ENCODE peak calls at places on chromosome 19, in six cellular contexts. P is IMR-90, X is brain microvascular endothelial cell, J is breast epithelium, S is colonic mucosa, G is neural progenitor cell. A is an unnamed sample.

GRCh38 chr19:39410620-39411005 is 1.9 kb upstream of the PLEKHG2 start:
- DNase-seq in G (peak), X (no peak), S (peak), J (no peak), P (no peak), A (no peak)

GRCh38 chr19:38696733-38697055 is 47.6 kb downstream of the CAPN12 start:
- DNase-seq in J (no peak), G (no peak), X (no peak), P (no peak), S (no peak), A (no peak)

GRCh38 chr19:54137913-54138776 is 583 bp downstream of the CNOT3 start:
- DNase-seq in S (peak), J (no peak), G (peak), P (no peak), X (no peak), A (no peak)

GRCh38 chr19:53467503-53468262 is at the start of gene ZNF813:
- DNase-seq in J (peak), P (peak), X (peak), G (peak), S (peak), A (peak)

GRCh38 chr19:17075860-17076538 is 422 bp downstream of the MYO9B start:
- DNase-seq in P (peak), J (no peak), S (peak), X (peak), G (peak), A (peak)

GRCh38 chr19:14979498-14980255 is at the start of gene SLC1A6:
- DNase-seq in S (no peak), G (peak), P (no peak), J (no peak), X (no peak), A (no peak)

GRCh38 chr19:43784981-43785808 is 4.4 kb upstream of the KCNN4 start:
- DNase-seq in J (no peak), S (peak), G (peak), P (peak), X (peak), A (peak)

GRCh38 chr19:45597425-45598111 is 4.4 kb downstream of the GPR4 start:
- DNase-seq in X (no peak), J (no peak), S (no peak), P (no peak), G (no peak), A (no peak)

GRCh38 chr19:43700368-43701015 is 15.4 kb upstream of the IRGC start:
- DNase-seq in P (peak), J (no peak), S (peak), X (peak), G (peak), A (peak)

GRCh38 chr19:32829345-32829896 is 40.1 kb downstream of the SLC7A9 start:
- DNase-seq in J (no peak), G (no peak), P (no peak), S (no peak), X (no peak), A (no peak)

GRCh38 chr19:5165697-5166019 is 175.0 kb downstream of the PTPRS start:
- DNase-seq in S (no peak), G (no peak), J (no peak), X (no peak), P (no peak), A (no peak)

GRCh38 chr19:38892841-38893240 is 6.6 kb downstream of the SIRT2 start:
- DNase-seq in S (no peak), X (no peak), G (no peak), J (no peak), P (no peak), A (no peak)

GRCh38 chr19:34428549-34429285 is 536 bp downstream of the UBA2 start:
- DNase-seq in G (peak), X (no peak), P (peak), S (no peak), J (no peak), A (peak)

GRCh38 chr19:41671481-41671880 is 16.6 kb downstream of the CEACAM7 start:
- DNase-seq in G (no peak), P (no peak), J (no peak), S (peak), X (no peak), A (no peak)

GRCh38 chr19:42423462-42424344 is 3.5 kb downstream of the LIPE start:
- DNase-seq in G (peak), X (peak), J (peak), S (peak), P (peak), A (peak)

GRCh38 chr19:8454218-8454617 is 9.4 kb downstream of the HNRNPM start:
- DNase-seq in S (no peak), G (no peak), J (no peak), X (no peak), P (no peak), A (no peak)

GRCh38 chr19:45087531-45087930 is 5.4 kb upstream of the PPP1R37 start:
- DNase-seq in P (no peak), S (no peak), G (no peak), J (no peak), X (no peak), A (no peak)

GRCh38 chr19:38849746-38850230 is at the start of gene HNRNPL:
- DNase-seq in J (peak), G (no peak), X (no peak), P (no peak), S (peak), A (no peak)

GRCh38 chr19:28577199-28577598 is 635.8 kb downstream of the UQCRFS1 start:
- DNase-seq in J (no peak), X (no peak), S (no peak), G (no peak), P (no peak), A (no peak)

GRCh38 chr19:28504139-28504538 is 708.8 kb downstream of the UQCRFS1 start:
- DNase-seq in P (no peak), G (no peak), J (no peak), X (no peak), S (no peak), A (peak)

GRCh38 chr19:55451522-55452380 is 8.7 kb upstream of the SHISA7 start:
- DNase-seq in G (peak), S (no peak), P (no peak), X (no peak), J (no peak), A (no peak)

GRCh38 chr19:752652-753517 is 2.0 kb downstream of the MISP start:
- DNase-seq in S (peak), X (peak), J (peak), P (peak), G (no peak), A (peak)

GRCh38 chr19:9854282-9854846 is 19.2 kb downstream of the PIN1 start:
- DNase-seq in P (no peak), X (no peak), J (no peak), S (no peak), G (no peak), A (no peak)

GRCh38 chr19:45508931-45509691 is 1.8 kb downstream of the VASP start:
- DNase-seq in P (peak), S (peak), G (peak), J (peak), X (peak), A (peak)

GRCh38 chr19:38583985-38584305 is 33.8 kb downstream of the MAP4K1 start:
- DNase-seq in P (no peak), G (no peak), X (no peak), S (no peak), J (no peak), A (no peak)

GRCh38 chr19:32870981-32871451 is 1.4 kb upstream of the SLC7A9 start:
- DNase-seq in P (no peak), J (no peak), X (no peak), S (no peak), G (no peak), A (no peak)

GRCh38 chr19:33269016-33269415 is 33.3 kb downstream of the CEBPA start:
- DNase-seq in X (no peak), P (no peak), S (no peak), G (no peak), J (no peak), A (no peak)

GRCh38 chr19:55283548-55284393 is at the start of gene BRSK1:
- DNase-seq in J (no peak), X (peak), G (peak), S (no peak), P (peak), A (peak)

GRCh38 chr19:52140077-52140710 is 456 bp upstream of the ZNF616 start:
- DNase-seq in P (no peak), S (no peak), X (no peak), G (no peak), J (no peak), A (no peak)
- H3K4me3 ChIP-seq in P (peak), S (peak), X (peak), G (peak), J (peak), A (peak)

GRCh38 chr19:30523791-30524190 is 151.6 kb downstream of the ZNF536 start:
- DNase-seq in P (no peak), X (no peak), G (no peak), S (no peak), J (no peak), A (no peak)

GRCh38 chr19:30520735-30521479 is 148.7 kb downstream of the ZNF536 start:
- DNase-seq in P (no peak), G (no peak), S (no peak), X (no peak), J (no peak), A (no peak)

GRCh38 chr19:30519607-30520205 is 147.5 kb downstream of the ZNF536 start:
- DNase-seq in X (no peak), G (no peak), S (no peak), J (no peak), P (no peak), A (no peak)

GRCh38 chr19:30522359-30522758 is 150.2 kb downstream of the ZNF536 start:
- DNase-seq in P (no peak), S (no peak), G (no peak), X (no peak), J (no peak), A (no peak)

GRCh38 chr19:30521937-30522336 is 149.8 kb downstream of the ZNF536 start:
- DNase-seq in P (no peak), G (no peak), J (no peak), X (no peak), S (no peak), A (no peak)
- H3K4me3 ChIP-seq in P (no peak), G (no peak), J (no peak), X (no peak), S (no peak), A (no peak)

GRCh38 chr19:47487551-47488515 is 3.8 kb upstream of the KPTN start:
- DNase-seq in J (no peak), G (no peak), S (no peak), X (no peak), P (no peak), A (no peak)

GRCh38 chr19:47483200-47483599 is 819 bp downstream of the KPTN start:
- DNase-seq in J (no peak), X (no peak), S (no peak), G (no peak), P (no peak), A (no peak)

GRCh38 chr19:47486900-47487299 is 2.9 kb upstream of the KPTN start:
- DNase-seq in X (no peak), S (no peak), J (no peak), G (no peak), P (no peak), A (no peak)

GRCh38 chr19:47483800-47484690 is at the start of gene KPTN:
- DNase-seq in X (peak), S (peak), P (peak), J (peak), G (peak), A (peak)

GRCh38 chr19:47485210-47485609 is 1.2 kb upstream of the KPTN start:
- DNase-seq in S (no peak), P (no peak), X (no peak), J (no peak), G (no peak), A (no peak)
- H3K4me3 ChIP-seq in S (no peak), P (no peak), X (no peak), J (no peak), G (peak), A (no peak)

GRCh38 chr19:48615145-48616040 is 517 bp upstream of the FAM83E start:
- DNase-seq in J (no peak), S (peak), X (no peak), P (no peak), G (no peak), A (no peak)

GRCh38 chr19:48616041-48616436 is 1.2 kb upstream of the FAM83E start:
- DNase-seq in S (peak), X (no peak), P (no peak), J (no peak), G (no peak), A (no peak)

GRCh38 chr19:48618278-48618915 is 581 bp downstream of the RPL18 start:
- DNase-seq in G (no peak), X (no peak), J (no peak), P (no peak), S (peak), A (no peak)

GRCh38 chr19:48617146-48617937 is 1.6 kb downstream of the RPL18 start:
- DNase-seq in J (no peak), X (no peak), P (no peak), G (no peak), S (peak), A (peak)

GRCh38 chr19:48616491-48617056 is 1.7 kb upstream of the FAM83E start:
- DNase-seq in P (no peak), J (no peak), S (peak), X (no peak), G (no peak), A (no peak)
- H3K4me3 ChIP-seq in P (no peak), J (peak), S (peak), X (peak), G (peak), A (peak)

GRCh38 chr19:46605356-46605821 is 4.3 kb downstream of the CALM3 start:
- DNase-seq in J (peak), P (no peak), S (no peak), G (no peak), X (no peak), A (no peak)
- H3K4me3 ChIP-seq in J (no peak), P (no peak), S (no peak), G (no peak), X (no peak), A (no peak)

DNA sequence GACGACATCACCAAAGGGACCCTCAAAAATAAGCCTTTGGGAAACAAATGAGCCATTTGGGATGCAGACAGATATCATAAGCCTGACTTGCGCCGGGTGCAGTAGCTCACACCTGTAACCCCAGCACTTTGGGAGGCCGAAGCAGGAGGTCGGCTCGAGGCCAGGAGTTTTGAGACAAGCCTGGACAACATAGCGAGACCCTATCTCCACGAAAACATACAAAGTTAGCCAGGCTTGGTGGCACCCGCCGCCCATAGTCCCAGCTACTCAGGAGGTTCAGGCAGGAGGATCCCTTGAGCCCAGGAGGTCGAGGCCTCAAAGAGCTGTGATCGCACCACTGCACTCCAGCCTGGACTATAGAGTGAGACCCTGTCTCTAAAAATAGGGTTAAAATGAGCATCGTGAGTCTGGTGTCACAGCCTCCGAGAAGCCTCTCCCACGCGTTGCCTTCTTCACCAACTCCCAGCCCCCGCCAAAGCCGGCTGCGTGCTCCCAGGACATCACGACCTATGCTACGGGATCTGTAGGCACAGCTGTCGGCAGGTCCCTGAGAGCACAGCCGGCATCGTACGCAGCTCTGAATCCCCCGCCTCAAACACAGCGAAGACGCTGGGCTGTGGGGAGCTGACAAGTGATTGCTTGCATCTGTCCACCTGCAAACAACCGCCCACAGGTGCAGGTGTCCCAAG is 1.6 kb downstream of the REXO1 start:
- DNase-seq in X (no peak), P (no peak), S (no peak), J (no peak), G (no peak), A (no peak)
- H3K4me3 ChIP-seq in X (peak), P (peak), S (peak), J (peak), G (peak), A (peak)

DNA sequence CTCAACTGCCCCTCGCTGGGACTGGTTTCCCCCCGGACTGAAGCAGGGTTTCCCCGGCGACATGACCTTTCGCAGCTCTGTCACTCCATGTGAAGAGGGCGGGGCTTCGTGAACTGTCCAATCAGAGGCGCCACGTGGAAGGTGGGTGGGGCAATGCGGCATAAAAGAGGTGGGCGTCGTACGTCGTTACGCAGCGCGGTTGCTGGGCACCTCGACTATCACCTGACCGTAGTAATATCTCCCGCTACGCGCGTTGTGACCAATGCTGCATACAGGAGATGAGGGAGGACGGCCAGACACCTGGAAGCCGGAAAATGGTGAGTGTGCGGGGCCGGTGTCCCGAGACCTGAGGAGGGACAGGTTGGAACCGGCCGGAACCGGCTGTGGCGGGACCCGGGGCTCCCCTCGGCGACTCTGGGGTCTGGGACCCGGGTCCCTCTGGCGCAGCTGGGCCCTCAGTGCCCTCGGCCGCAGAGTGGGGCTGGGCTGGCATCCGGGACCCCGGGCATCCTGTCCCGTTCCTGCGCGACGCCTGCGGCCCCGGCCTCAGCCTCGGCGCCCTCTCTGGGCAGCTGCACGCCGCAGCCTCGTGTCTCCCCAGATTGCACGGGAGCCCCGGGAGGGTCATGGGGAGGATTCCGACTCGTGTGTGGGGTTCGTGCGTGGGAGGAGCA is 32.1 kb downstream of the ZNF136 start:
- DNase-seq in S (peak), J (peak), P (peak), X (peak), G (no peak), A (peak)
- H3K4me3 ChIP-seq in S (peak), J (peak), P (peak), X (peak), G (no peak), A (peak)

GRCh38 chr19:3660493-3661219 is 34.1 kb upstream of the CACTIN start:
- DNase-seq in X (no peak), G (no peak), S (no peak), J (no peak), P (no peak), A (no peak)
- H3K4me3 ChIP-seq in X (no peak), G (no peak), S (no peak), J (no peak), P (no peak), A (no peak)

A was measured in choroid plexus epithelial cell.